ENCODE peak calls at places on chromosomes 3 and 15, in four cellular contexts. R, F, S and O are unnamed samples. For H3K9me1 and H3K36me3, the result is how much of the 10 kb centered on the place peaks cover.

GRCh38 chr3:104886220-104886995 is 480.3 kb upstream of the ALCAM start:
- DNase-seq in S (no peak), F (no peak), R (peak), O (no peak)

GRCh38 chr3:72011495-72011894 is 226.5 kb upstream of the PROK2 start:
- DNase-seq in F (no peak), R (peak), S (no peak), O (no peak)

GRCh38 chr15:77568014-77568959 is 64.4 kb downstream of the LINGO1 start:
- DNase-seq in F (no peak), S (no peak), R (no peak), O (no peak)

GRCh38 chr3:55487376-55488241 is 503 bp upstream of the WNT5A start:
- DNase-seq in S (no peak), F (peak), R (peak), O (no peak)

GRCh38 chr3:167929937-167930336 is 165.8 kb downstream of the GOLIM4 start:
- DNase-seq in F (no peak), R (no peak), S (no peak), O (no peak)

GRCh38 chr15:39998511-39998910 is 40.5 kb downstream of the SRP14 start:
- DNase-seq in S (no peak), F (no peak), R (no peak), O (no peak)

GRCh38 chr3:13654330-13655073 is 105.6 kb downstream of the FBLN2 start:
- DNase-seq in R (no peak), S (no peak), F (no peak), O (no peak)

GRCh38 chr15:78049691-78050440 is 27.6 kb downstream of the TBC1D2B start:
- DNase-seq in F (no peak), R (peak), S (no peak), O (no peak)

GRCh38 chr15:87368511-87368910 is 888.0 kb downstream of the NTRK3 start:
- DNase-seq in F (no peak), S (no peak), R (peak), O (peak)

GRCh38 chr3:42513521-42513920 is 11.1 kb downstream of the VIPR1 start:
- DNase-seq in F (no peak), R (no peak), S (no peak), O (no peak)

GRCh38 chr15:79721256-79721655 is 175.6 kb downstream of the MTHFS start:
- DNase-seq in R (no peak), S (no peak), F (no peak), O (no peak)

GRCh38 chr15:57462391-57462790 is 86.1 kb downstream of the CGNL1 start:
- DNase-seq in S (no peak), F (peak), R (peak), O (no peak)

GRCh38 chr15:69990566-69991391 is 106.9 kb downstream of the TLE3 start:
- DNase-seq in R (no peak), S (no peak), F (no peak), O (no peak)

GRCh38 chr15:68794869-68795268 is 25.8 kb downstream of the ANP32A start:
- DNase-seq in R (no peak), F (no peak), S (no peak), O (no peak)

GRCh38 chr15:68479406-68479805 is 47.4 kb upstream of the ITGA11 start:
- DNase-seq in S (no peak), R (peak), F (no peak), O (no peak)

GRCh38 chr3:73623996-73624362 is 762 bp downstream of the PDZRN3 start:
- DNase-seq in F (no peak), R (peak), S (no peak), O (no peak)

GRCh38 chr3:9468460-9468859 is 71.0 kb downstream of the SETD5 start:
- DNase-seq in R (peak), F (no peak), S (peak), O (no peak)

GRCh38 chr3:30012941-30013543 is 593.4 kb upstream of the TGFBR2 start:
- DNase-seq in R (peak), S (peak), F (peak), O (peak)

GRCh38 chr3:184659797-184660301 is 52.0 kb downstream of the MAGEF1 start:
- DNase-seq in R (no peak), F (no peak), S (peak), O (no peak)

GRCh38 chr15:62895905-62896316 is 146.6 kb upstream of the TPM1 start:
- DNase-seq in F (peak), S (no peak), R (peak), O (peak)

GRCh38 chr15:55221090-55222011 is 24.6 kb upstream of the RSL24D1 start:
- DNase-seq in S (no peak), R (peak), F (peak), O (no peak)

GRCh38 chr3:17424137-17424536 is 318.3 kb downstream of the TBC1D5 start:
- DNase-seq in S (no peak), F (no peak), R (peak), O (no peak)

GRCh38 chr3:159499031-159499793 is 489.4 kb upstream of the IL12A start:
- DNase-seq in F (no peak), R (peak), S (no peak), O (no peak)

GRCh38 chr3:100756441-100756840 is 47.1 kb downstream of the TFG start:
- DNase-seq in F (no peak), R (no peak), S (no peak), O (no peak)

GRCh38 chr3:62615258-62615840 is 242.0 kb upstream of the FEZF2 start:
- DNase-seq in R (no peak), S (no peak), F (no peak), O (no peak)

GRCh38 chr15:92661069-92661468 is 5.5 kb upstream of the FAM174B start:
- DNase-seq in R (no peak), S (peak), F (no peak), O (no peak)

GRCh38 chr3:124700880-124701684 is 29.2 kb upstream of the UMPS start:
- DNase-seq in F (no peak), S (no peak), R (peak), O (no peak)

GRCh38 chr15:34754171-34754580 is 622 bp downstream of the GJD2 start:
- DNase-seq in S (no peak), F (no peak), R (no peak), O (no peak)

GRCh38 chr3:9224490-9224889 is 25.0 kb downstream of the SRGAP3 start:
- DNase-seq in R (no peak), S (no peak), F (no peak), O (no peak)

GRCh38 chr3:4292301-4292700 is 10.9 kb upstream of the SETMAR start:
- DNase-seq in S (no peak), R (no peak), F (no peak), O (no peak)

GRCh38 chr3:185824051-185824466 is 783 bp downstream of the IGF2BP2 start:
- DNase-seq in R (no peak), F (peak), S (peak), O (no peak)

GRCh38 chr3:64687781-64688515 is at the start of gene ADAMTS9:
- DNase-seq in F (peak), R (peak), S (no peak), O (no peak)

GRCh38 chr15:92421980-92422379 is 28.3 kb downstream of the ST8SIA2 start:
- DNase-seq in S (no peak), F (peak), R (peak), O (no peak)

GRCh38 chr3:136277634-136278033 is 27.5 kb downstream of the PCCB start:
- DNase-seq in R (no peak), S (no peak), F (no peak), O (no peak)

GRCh38 chr3:32376098-32376497 is 15.6 kb upstream of the CMTM7 start:
- DNase-seq in R (peak), S (no peak), F (peak), O (no peak)

GRCh38 chr3:190371152-190371551 is 16.8 kb upstream of the CLDN16 start:
- DNase-seq in R (peak), F (no peak), S (no peak), O (no peak)

DNA sequence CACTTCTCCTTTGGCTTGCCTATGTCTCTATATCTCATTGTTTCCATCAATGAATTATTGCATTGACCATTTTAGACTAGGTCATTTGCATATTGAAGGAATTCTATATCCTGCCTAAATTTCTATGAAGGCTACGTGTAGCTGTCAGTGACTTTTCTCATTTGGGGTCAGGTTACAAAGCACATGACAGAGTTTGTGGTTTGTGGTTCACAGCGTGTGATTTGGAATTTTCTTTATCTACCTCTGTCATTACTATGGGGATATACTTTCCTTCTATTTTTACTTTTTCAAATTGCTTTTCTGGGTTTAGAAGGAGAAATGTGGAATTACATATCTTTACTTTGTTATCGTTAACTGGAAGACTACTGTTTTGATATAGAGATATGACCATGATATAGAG is 317.3 kb upstream of the CFAP20DC start:
- DNase-seq in S (no peak), R (peak), F (no peak), O (no peak)
- H3K9me1 ChIP-seq in S (under half), R (under half), F (under half), O (under half)

GRCh38 chr3:123696796-123697195 is 111.9 kb upstream of the HACD2 start:
- DNase-seq in F (no peak), R (peak), S (no peak), O (no peak)
- H3K36me3 ChIP-seq in F (under half), R (half or more), S (under half), O (under half)

DNA sequence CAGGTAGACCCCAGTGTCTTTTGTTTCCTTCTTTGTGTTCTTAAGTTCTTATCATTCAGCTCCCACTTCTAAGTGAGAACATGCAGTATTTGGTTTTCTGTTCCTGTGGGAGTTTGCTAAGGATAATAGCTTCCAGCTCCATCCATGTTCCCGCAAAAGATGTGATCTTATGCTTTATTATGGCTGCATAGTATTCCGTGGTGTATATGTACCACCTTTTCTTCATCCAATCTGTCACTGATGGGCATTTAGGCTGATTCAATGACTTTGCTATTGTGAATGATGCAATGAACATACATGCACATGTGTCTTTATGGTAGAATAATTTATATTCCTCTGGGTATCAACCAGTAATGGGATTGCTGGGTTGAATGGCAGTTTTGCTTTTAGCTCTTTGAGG is 24.4 kb downstream of the MCCC1 start:
- DNase-seq in F (no peak), R (no peak), S (no peak), O (no peak)
- H3K9me1 ChIP-seq in F (under half), R (under half), S (under half), O (under half)

DNA sequence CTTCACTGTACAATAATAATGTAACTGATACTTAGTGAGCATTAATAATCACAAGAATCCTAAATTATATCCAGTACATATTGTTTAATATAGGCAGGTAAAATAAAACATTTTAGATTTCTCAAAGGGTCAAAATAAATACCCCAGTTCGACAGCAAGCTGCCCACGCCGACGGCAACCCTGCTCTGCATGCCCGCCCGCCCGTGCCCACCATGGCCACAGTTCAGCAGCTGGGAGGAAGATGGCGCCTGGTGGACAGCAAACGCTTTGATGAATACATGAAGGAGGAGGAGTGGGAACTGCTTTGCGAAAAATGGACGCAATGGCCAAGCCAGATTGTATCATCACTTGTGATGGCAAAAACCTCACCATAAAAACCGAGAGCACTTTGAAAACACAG is 22.9 kb downstream of the BTBD1 start:
- DNase-seq in F (no peak), R (no peak), S (no peak), O (no peak)
- H3K36me3 ChIP-seq in F (under half), R (under half), S (half or more), O (under half)